ENCODE peak calls at places on chromosomes 3 and 15, in seven cellular contexts. L, X, Y, P, Z, V and K are unnamed samples.

GRCh38 chr3:128714887-128715496 is 11.0 kb upstream of the RAB7A start:
- DNase-seq in Z (no peak), Y (no peak), X (no peak), L (no peak), P (no peak), V (no peak), K (no peak)

GRCh38 chr3:122415762-122416654 is at the start of gene WDR5B:
- DNase-seq in Y (peak; percentile 98), P (peak; percentile 93), Z (peak; percentile 98), X (peak; percentile 97), L (peak; percentile 97), V (peak; percentile 99), K (peak; percentile 98)

GRCh38 chr15:43238691-43239131 is 17.9 kb upstream of the EPB42 start:
- DNase-seq in V (no peak), P (no peak), X (no peak), Y (no peak), L (no peak), Z (no peak), K (no peak)

GRCh38 chr15:57550640-57551039 is 41.1 kb upstream of the MYZAP start:
- DNase-seq in L (no peak), Y (no peak), V (peak; percentile 68), P (no peak), Z (no peak), X (no peak), K (no peak)

GRCh38 chr3:10361375-10361774 is 40.5 kb upstream of the SEC13 start:
- DNase-seq in X (no peak), V (no peak), P (no peak), Z (no peak), L (no peak), Y (no peak), K (no peak)

GRCh38 chr15:86624261-86625036 is 544.8 kb downstream of the AGBL1 start:
- DNase-seq in L (peak; percentile 89), Z (peak; percentile 79), Y (peak; percentile 97), V (peak; percentile 94), X (peak; percentile 51), P (peak; percentile 57), K (no peak)

GRCh38 chr3:30435950-30436349 is 170.5 kb upstream of the TGFBR2 start:
- DNase-seq in L (no peak), P (no peak), V (no peak), X (no peak), Z (peak; percentile 27), Y (no peak), K (no peak)

GRCh38 chr3:143753456-143753855 is 94.8 kb downstream of the SLC9A9 start:
- DNase-seq in V (no peak), X (peak; percentile 33), Y (no peak), Z (no peak), L (no peak), P (no peak), K (no peak)

GRCh38 chr3:100289339-100289738 is 28.5 kb downstream of the TBC1D23 start:
- DNase-seq in Z (no peak), V (no peak), P (no peak), L (no peak), Y (no peak), X (no peak), K (no peak)

GRCh38 chr3:129441782-129442181 is 1.8 kb downstream of the IFT122 start:
- DNase-seq in P (peak; percentile 41), X (no peak), Z (no peak), Y (no peak), L (peak; percentile 14), V (no peak), K (no peak)

GRCh38 chr3:129195731-129196256 is 12.1 kb upstream of the CNBP start:
- DNase-seq in L (no peak), V (peak; percentile 83), P (no peak), X (no peak), Z (peak; percentile 62), Y (no peak), K (no peak)

GRCh38 chr3:133930341-133930933 is 34.8 kb upstream of the RAB6B start:
- DNase-seq in L (peak; percentile 75), Y (peak; percentile 17), X (no peak), V (peak; percentile 69), P (peak; percentile 67), Z (peak; percentile 46), K (no peak)

GRCh38 chr3:122085666-122086065 is 30.5 kb downstream of the CD86 start:
- DNase-seq in P (no peak), V (no peak), X (no peak), Y (no peak), Z (no peak), L (no peak), K (no peak)

GRCh38 chr3:56052219-56052618 is 416.0 kb downstream of the ERC2 start:
- DNase-seq in P (no peak), Y (no peak), L (no peak), Z (no peak), X (no peak), V (no peak), K (no peak)

GRCh38 chr15:44666208-44667038 is 3.0 kb upstream of the SPG11 start:
- DNase-seq in X (no peak), L (no peak), Z (peak; percentile 75), V (no peak), P (no peak), Y (no peak), K (no peak)

GRCh38 chr3:38334656-38335055 is 11.9 kb upstream of the XYLB start:
- DNase-seq in X (no peak), Y (no peak), L (peak; percentile 9), P (no peak), Z (no peak), V (peak; percentile 43), K (no peak)
- H3K4me3 ChIP-seq in X (no peak overlapping the region), Y (no peak overlapping the region), L (no peak overlapping the region), P (peak overlapping the region; percentile 2), Z (no peak overlapping the region), V (no peak overlapping the region), K (no peak overlapping the region)

DNA sequence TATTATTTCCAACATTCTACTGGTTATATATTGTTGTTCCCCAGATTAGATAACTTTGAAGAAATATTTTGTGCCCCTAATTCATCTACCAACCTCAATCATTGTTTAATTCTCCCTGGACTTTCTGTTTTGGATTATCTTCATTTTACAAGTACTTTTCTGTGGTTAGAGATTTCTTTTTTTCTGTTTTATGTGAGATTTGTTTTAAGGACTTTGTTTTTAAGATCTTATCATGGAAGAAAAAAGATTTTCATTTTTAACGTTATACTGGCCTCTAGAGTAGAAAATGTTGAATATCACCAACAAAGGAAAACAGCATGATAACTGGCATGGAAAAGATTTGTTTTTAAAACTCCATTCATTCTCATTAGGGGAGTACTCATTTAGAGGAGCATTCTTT is 210.9 kb upstream of the KCNMB2 start:
- DNase-seq in Y (no peak), P (peak; percentile 22), X (no peak), V (peak; percentile 61), Z (peak; percentile 28), L (no peak), K (no peak)
- TF ChIP-seq CTCF in Y (peak; percentile 39), P (peak; percentile 68), X (no peak), V (peak; percentile 73), Z (peak; percentile 44), L (peak; percentile 50), K (no peak)

GRCh38 chr3:195081242-195081963 is 189.6 kb downstream of the XXYLT1 start:
- DNase-seq in L (peak; percentile 22), Z (no peak), V (no peak), Y (no peak), P (no peak), X (no peak), K (no peak)

GRCh38 chr3:195078891-195079440 is 192.0 kb downstream of the XXYLT1 start:
- DNase-seq in X (peak; percentile 36), V (no peak), Y (no peak), P (peak; percentile 53), Z (no peak), L (no peak), K (no peak)

GRCh38 chr3:195079636-195080035 is 191.3 kb downstream of the XXYLT1 start:
- DNase-seq in V (no peak), L (no peak), Z (no peak), P (no peak), X (no peak), Y (no peak), K (no peak)

GRCh38 chr3:195080571-195081141 is 190.3 kb downstream of the XXYLT1 start:
- DNase-seq in P (no peak), V (no peak), Y (no peak), Z (no peak), L (peak; percentile 22), X (no peak), K (no peak)

DNA sequence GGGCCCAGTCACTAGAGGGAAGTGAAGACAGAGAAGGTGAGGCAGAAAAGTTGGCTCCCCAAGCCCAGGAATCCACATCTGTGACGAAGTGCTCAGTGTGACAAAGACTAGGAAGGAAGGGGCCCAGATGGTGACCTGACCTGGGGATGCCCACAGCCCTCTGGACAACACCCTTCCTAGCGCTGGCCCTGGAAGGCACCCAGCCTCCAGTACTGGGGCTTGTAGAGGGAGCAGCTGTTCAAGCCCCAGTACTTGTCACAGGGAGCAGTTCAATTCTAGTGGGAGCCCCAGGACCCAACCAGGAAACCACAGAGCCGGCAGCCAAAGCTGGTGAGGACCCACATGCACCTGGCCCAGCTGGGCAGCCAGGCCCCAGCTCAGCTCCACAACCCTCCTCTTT is 190.8 kb downstream of the XXYLT1 start:
- DNase-seq in V (no peak), L (no peak), Z (no peak), Y (no peak), P (no peak), X (no peak), K (no peak)
- H3K4me3 ChIP-seq in V (no peak overlapping the region), L (no peak overlapping the region), Z (no peak overlapping the region), Y (no peak overlapping the region), P (no peak overlapping the region), X (no peak overlapping the region), K (no peak overlapping the region)

GRCh38 chr3:107661447-107662108 is 138.8 kb downstream of the BBX start:
- DNase-seq in Z (peak; percentile 39), L (no peak), V (no peak), X (no peak), P (no peak), Y (no peak), K (no peak)

GRCh38 chr3:107657971-107658370 is 135.2 kb downstream of the BBX start:
- DNase-seq in L (no peak), P (no peak), Y (no peak), X (no peak), V (peak; percentile 28), Z (no peak), K (no peak)

GRCh38 chr3:107662586-107662985 is 139.8 kb downstream of the BBX start:
- DNase-seq in X (no peak), P (no peak), L (no peak), V (no peak), Y (no peak), Z (no peak), K (no peak)

GRCh38 chr3:107662109-107662477 is 139.3 kb downstream of the BBX start:
- DNase-seq in Y (no peak), X (no peak), V (peak; percentile 33), P (no peak), Z (no peak), L (no peak), K (no peak)

DNA sequence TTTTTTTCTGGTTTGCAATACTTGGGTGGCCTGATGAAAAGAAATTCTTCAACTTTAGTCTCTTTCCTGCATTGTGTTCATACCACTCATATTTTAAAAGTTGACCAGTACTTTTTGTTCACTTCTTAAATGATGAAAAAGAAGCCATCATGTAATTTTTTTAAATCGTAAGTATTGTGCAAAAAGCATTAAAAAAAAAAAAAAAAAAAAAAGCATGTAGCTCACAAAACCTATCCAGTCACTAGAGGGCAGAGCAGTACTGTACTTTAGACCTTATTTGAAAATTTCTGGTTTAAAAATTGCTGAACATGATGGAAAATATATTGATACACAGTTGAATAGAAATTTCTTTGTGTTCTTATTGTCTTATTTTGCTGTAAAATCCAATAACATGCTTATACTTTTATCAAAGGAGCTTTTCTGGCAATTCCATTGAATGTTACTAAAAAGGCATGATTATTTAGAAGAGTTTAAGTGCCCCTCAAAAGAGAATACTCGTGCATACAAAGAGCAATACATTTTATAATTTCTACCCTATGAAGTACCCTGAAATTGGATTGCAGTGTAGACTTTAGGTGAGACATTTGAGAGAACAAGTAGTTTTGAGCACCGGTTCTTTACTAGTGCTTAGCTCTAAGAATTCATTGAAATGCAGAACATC is 137.7 kb downstream of the BBX start:
- DNase-seq in V (peak; percentile 43), Y (no peak), X (no peak), L (peak; percentile 33), P (peak; percentile 12), Z (peak; percentile 49), K (no peak)
- TF ChIP-seq CTCF in V (peak; percentile 89), Y (peak; percentile 73), X (peak; percentile 25), L (peak; percentile 68), P (peak; percentile 87), Z (peak; percentile 68), K (peak; percentile 48)